ENCODE peak calls at places on chromosomes 3 and 15, in seven cellular contexts. E is ovary, B is astrocyte, J is neuronal stem cell, L is pancreas, X is dorsolateral prefrontal cortex, V is BE2C. Z is an unnamed sample. For H3K27me3, the result is how much of the 10 kb centered on the place peaks cover.

GRCh38 chr3:10352146-10352911 is 31.4 kb upstream of the SEC13 start:
- DNase-seq in B (peak), X (no peak), E (no peak), V (no peak), J (no peak), L (no peak), Z (no peak)

GRCh38 chr15:70212288-70212962 is 114.7 kb upstream of the TLE3 start:
- DNase-seq in E (no peak), L (no peak), B (peak), X (no peak), V (no peak), J (no peak), Z (no peak)

GRCh38 chr3:8152826-8153418 is 348.7 kb upstream of the LMCD1 start:
- DNase-seq in E (no peak), B (no peak), L (no peak), J (no peak), X (no peak), V (peak), Z (no peak)

GRCh38 chr3:58999134-58999778 is 50.6 kb downstream of the CFAP20DC start:
- DNase-seq in L (no peak), J (no peak), V (no peak), E (no peak), B (peak), X (no peak), Z (no peak)

GRCh38 chr15:90059208-90059985 is 42.9 kb downstream of the IDH2 start:
- DNase-seq in V (no peak), E (no peak), L (peak), J (no peak), B (no peak), X (no peak), Z (no peak)

GRCh38 chr3:113514265-113514769 is 639 bp downstream of the SPICE1 start:
- DNase-seq in J (no peak), L (no peak), B (peak), E (no peak), X (no peak), V (no peak), Z (no peak)

GRCh38 chr15:91522609-91523332 is 330.7 kb upstream of the SLCO3A1 start:
- DNase-seq in X (no peak), V (no peak), L (no peak), E (no peak), B (peak), J (no peak), Z (no peak)

GRCh38 chr3:184832044-184832443 is 20.1 kb downstream of the VPS8 start:
- DNase-seq in V (no peak), B (no peak), L (no peak), J (no peak), X (no peak), E (no peak), Z (no peak)

GRCh38 chr3:23726811-23727548 is 78.8 kb upstream of the UBE2E1 start:
- DNase-seq in L (no peak), E (no peak), V (no peak), B (no peak), J (no peak), X (no peak), Z (no peak)

GRCh38 chr3:123446210-123446609 is 2.7 kb downstream of the ADCY5 start:
- DNase-seq in E (no peak), X (no peak), V (no peak), J (no peak), L (no peak), B (no peak), Z (no peak)

GRCh38 chr3:131972550-131972949 is 62.3 kb downstream of the CPNE4 start:
- DNase-seq in V (no peak), J (no peak), X (no peak), L (no peak), B (no peak), E (no peak), Z (no peak)

GRCh38 chr15:49860101-49860500 is 239.3 kb downstream of the DTWD1 start:
- DNase-seq in L (no peak), V (no peak), E (no peak), J (no peak), X (no peak), B (peak), Z (no peak)

GRCh38 chr15:94387442-94387841 is 156.1 kb downstream of the MCTP2 start:
- DNase-seq in X (no peak), E (no peak), B (no peak), L (no peak), J (no peak), V (no peak), Z (no peak)

GRCh38 chr15:70111203-70112017 is 13.7 kb upstream of the TLE3 start:
- DNase-seq in V (peak), X (no peak), J (peak), L (peak), E (peak), B (peak), Z (peak)

GRCh38 chr15:40421246-40422157 is 15.9 kb downstream of the IVD start:
- DNase-seq in V (peak), J (peak), B (no peak), E (peak), L (peak), X (peak), Z (peak)

GRCh38 chr3:31450345-31450744 is 82.4 kb upstream of the STT3B start:
- DNase-seq in J (no peak), E (no peak), L (no peak), X (no peak), B (no peak), V (no peak), Z (no peak)

GRCh38 chr3:154214320-154214719 is 93.1 kb downstream of the ARHGEF26 start:
- DNase-seq in B (peak), E (no peak), J (no peak), X (no peak), L (no peak), V (no peak), Z (no peak)

GRCh38 chr3:112531358-112531781 is 30.4 kb downstream of the ATG3 start:
- DNase-seq in J (peak), X (no peak), L (no peak), V (no peak), B (peak), E (no peak), Z (no peak)

GRCh38 chr3:196081834-196082470 is at the start of gene TFRC:
- DNase-seq in X (peak), B (peak), V (peak), L (peak), E (peak), J (peak), Z (peak)

GRCh38 chr15:92294759-92295158 is 98.9 kb upstream of the ST8SIA2 start:
- DNase-seq in X (no peak), J (no peak), L (no peak), V (peak), E (no peak), B (no peak), Z (peak)

GRCh38 chr3:189272500-189273119 is 100.8 kb downstream of the TPRG1 start:
- DNase-seq in L (no peak), X (no peak), V (no peak), J (peak), E (no peak), B (no peak), Z (no peak)

DNA sequence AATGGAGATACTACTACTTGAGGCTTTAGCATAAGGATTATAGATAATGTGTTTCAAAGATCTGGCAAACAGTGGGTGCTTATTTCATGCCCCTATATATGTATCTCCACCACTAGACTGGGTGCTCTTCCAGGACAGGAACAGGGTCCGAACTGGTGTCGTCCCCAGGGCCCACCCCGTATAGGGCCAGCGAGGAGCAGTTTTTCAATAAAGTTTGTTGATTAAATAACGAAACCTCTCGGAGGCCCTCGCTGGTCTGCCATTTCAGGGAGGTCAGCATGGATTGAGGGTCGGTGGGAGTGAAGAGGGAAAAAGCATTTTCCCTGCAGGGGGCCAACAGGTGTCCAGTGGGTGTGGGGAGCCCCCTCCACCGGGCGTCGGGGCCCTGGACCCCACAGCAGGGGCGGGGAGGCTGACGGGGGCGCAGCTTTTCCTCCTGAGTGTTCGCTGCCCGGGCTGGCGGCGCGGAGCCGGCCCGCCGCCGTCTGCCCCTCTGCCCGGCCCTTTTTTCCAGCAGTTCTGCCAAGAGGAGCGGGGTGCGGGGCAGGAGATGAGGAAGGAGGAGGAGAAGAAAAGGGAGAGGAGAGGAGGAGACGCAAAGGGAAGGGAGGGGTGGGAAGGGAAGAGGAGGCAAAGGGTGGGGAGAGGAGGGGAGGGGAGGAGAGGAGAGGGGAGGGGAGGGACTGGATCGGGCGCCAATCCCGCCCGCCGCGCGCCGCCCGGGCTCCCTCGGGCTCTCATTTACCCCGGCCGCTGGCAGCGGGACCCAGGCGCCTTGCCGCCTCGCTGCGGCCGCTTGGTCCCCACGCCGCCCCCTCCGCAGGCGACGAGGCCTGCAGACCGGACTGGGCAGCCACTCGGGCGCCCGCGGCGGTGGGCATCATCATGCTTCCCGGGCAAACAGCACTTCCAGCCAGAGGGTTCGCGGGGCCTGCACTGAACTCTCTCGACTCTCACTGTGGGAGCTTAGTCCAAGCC is 66.3 kb downstream of the ISG20 start:
- DNase-seq in B (peak), X (no peak), V (peak), J (peak), E (peak), L (no peak), Z (no peak)
- H3K27me3 ChIP-seq in B (under half), X (under half), V (under half), J (half or more), E (under half), L (under half), Z (under half)

GRCh38 chr3:128463771-128464170 is 2.9 kb downstream of the DNAJB8 start:
- DNase-seq in V (no peak), E (no peak), J (no peak), L (no peak), B (no peak), X (no peak), Z (no peak)

GRCh38 chr3:128462341-128462910 is 4.3 kb downstream of the DNAJB8 start:
- DNase-seq in V (no peak), L (no peak), B (no peak), E (no peak), J (no peak), X (no peak), Z (no peak)

GRCh38 chr3:128464702-128465101 is 2.0 kb downstream of the DNAJB8 start:
- DNase-seq in L (no peak), E (no peak), X (no peak), J (no peak), V (no peak), B (no peak), Z (no peak)

GRCh38 chr3:128463354-128463753 is 3.3 kb downstream of the DNAJB8 start:
- DNase-seq in B (no peak), J (no peak), E (no peak), V (no peak), L (no peak), X (no peak), Z (no peak)

DNA sequence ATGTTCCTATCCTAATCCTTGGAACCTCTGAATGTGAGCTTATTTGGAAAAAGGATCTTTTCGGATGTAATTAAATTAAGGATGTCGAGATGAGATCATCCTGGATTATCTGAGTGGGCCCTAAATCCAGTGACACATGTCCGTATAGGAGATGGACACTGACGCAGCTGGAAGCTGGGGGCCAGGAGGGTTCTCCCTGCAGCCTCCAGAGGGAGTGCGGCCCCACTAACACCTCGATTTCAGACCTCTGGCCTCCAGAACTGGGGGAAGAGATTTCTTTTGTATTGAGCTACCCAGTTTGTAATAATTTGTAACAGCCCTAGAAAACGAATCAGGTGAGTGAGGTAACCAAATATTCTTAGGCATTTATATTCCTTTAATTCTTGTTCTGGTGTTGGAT is 2.5 kb downstream of the DNAJB8 start:
- DNase-seq in E (no peak), J (no peak), V (no peak), X (no peak), L (no peak), B (no peak), Z (peak)
- H3K27me3 ChIP-seq in E (under half), J (half or more), V (under half), X (under half), L (under half), B (under half), Z (under half)

GRCh38 chr15:37102315-37103021 is 2.1 kb upstream of the MEIS2 start:
- DNase-seq in L (no peak), J (peak), E (peak), V (peak), B (no peak), X (no peak), Z (peak)

GRCh38 chr15:37098468-37099320 is 1.7 kb downstream of the MEIS2 start:
- DNase-seq in L (peak), J (peak), E (peak), X (no peak), V (peak), B (no peak), Z (peak)

GRCh38 chr15:37101634-37102314 is 1.4 kb upstream of the MEIS2 start:
- DNase-seq in X (no peak), E (peak), V (peak), L (peak), B (peak), J (peak), Z (peak)

GRCh38 chr15:37099321-37100108 is 834 bp downstream of the MEIS2 start:
- DNase-seq in E (peak), V (peak), B (no peak), L (peak), X (no peak), J (peak), Z (peak)

DNA sequence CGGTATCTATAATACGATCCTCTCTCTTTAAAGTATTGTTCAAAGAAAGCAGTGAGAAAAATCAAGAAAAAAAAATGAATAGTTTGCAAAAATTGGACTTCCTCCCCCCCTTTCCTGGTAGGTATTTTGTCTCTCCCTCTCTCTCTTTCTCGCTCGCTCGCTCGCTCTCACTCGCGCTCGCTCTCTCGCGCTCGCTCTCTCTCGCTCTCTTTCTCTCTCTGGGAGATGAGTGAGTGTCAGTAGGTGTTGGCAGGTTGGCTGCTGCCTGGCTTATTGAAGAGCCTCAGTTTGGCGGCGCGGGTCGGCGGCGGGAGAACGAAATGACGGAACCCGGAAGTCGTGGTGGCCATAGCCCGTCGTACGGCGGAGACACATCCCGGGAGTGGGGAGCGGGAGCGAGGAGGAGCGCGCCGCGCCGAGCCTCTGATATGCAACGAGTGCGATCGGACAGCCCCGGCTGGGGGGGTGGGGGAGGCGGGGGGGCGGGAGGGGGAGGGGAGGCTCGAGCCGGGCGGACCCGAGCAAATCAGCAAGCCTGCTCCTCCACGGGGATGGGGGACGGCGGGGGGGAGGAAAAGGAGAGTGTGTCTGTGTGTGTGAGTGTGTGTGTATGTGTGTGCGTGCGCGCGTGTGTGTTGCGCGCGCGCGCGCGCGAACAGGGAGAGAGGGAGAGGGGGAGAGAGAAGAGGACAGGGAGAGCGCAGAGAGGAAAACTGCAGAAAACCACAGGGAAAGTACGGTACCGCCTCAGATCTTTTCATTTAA is at the start of gene MEIS2:
- DNase-seq in E (peak), V (peak), J (peak), X (peak), B (peak), L (peak), Z (peak)
- H3K27me3 ChIP-seq in E (under half), V (under half), J (under half), X (half or more), B (under half), L (under half), Z (under half)

GRCh38 chr3:50430950-50431435 is 71.7 kb upstream of the TMEM115 start:
- DNase-seq in B (no peak), E (no peak), X (no peak), L (no peak), J (peak), V (peak), Z (no peak)
- H3K27me3 ChIP-seq in B (under half), E (under half), X (under half), L (under half), J (under half), V (under half), Z (under half)

GRCh38 chr3:128438488-128439072 is 28.1 kb downstream of the DNAJB8 start:
- DNase-seq in X (no peak), E (no peak), V (no peak), B (no peak), J (no peak), L (no peak), Z (no peak)
- H3K27me3 ChIP-seq in X (under half), E (under half), V (under half), B (under half), J (half or more), L (under half), Z (under half)

GRCh38 chr3:156819842-156820686 is 6.1 kb upstream of the LEKR1 start:
- DNase-seq in L (peak), X (no peak), E (no peak), V (no peak), B (peak), J (no peak), Z (no peak)
- H3K27me3 ChIP-seq in L (under half), X (under half), E (under half), V (under half), B (under half), J (under half), Z (under half)

DNA sequence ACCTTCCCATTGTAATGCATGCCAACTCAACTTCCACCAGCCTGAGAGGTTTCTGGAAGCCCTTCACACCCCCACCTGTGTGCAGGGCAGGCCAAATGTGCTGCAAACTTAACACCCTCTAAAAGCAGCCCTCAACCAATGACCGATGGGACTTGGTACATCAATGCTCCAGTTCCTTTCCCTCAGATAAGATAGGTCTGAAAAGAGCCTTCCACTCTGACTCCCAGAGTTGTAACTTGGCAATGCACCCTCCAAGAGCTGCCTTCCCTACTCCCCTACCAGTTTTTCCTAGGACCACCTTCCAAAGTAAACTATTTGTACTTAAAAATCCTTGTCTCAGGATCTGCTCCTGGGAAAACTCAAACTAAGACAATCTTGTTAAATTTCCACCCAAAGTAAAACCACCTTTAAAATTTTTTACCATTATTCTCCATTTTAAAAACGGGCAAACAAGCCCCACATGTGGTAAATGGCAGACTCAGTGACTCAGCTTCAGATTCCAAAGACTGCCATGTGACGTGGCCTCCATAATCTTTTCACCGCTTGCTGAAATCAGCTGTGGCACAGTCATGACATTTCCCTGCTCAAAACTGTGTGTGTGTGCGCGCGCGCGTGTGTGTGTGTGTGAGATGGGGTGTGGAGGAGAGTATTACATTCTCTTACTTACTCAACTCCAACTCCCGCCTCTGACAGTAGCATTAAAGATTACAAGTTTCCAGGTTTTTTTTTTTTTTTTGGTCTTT is 17.2 kb downstream of the RASGRP1 start:
- DNase-seq in X (no peak), E (no peak), J (no peak), V (no peak), L (no peak), B (peak), Z (no peak)
- H3K27me3 ChIP-seq in X (under half), E (under half), J (under half), V (under half), L (under half), B (under half), Z (under half)

GRCh38 chr3:50416736-50417636 is 57.7 kb upstream of the TMEM115 start:
- DNase-seq in X (no peak), V (no peak), E (no peak), L (no peak), J (no peak), B (no peak), Z (no peak)
- H3K27me3 ChIP-seq in X (under half), V (under half), E (under half), L (under half), J (under half), B (under half), Z (under half)

Z was measured in WERI-Rb-1.